ENCODE peak calls at places on chromosome 6, in five cellular contexts. One of them, this sample, is unnamed.

GRCh38 chr6:131112252-131112651 is 23.0 kb upstream of the AKAP7 start:
- DNase-seq in hepatocyte: no peak
- DNase-seq in MCF 10A: no peak
- DNase-seq in foreskin fibroblast: no peak
- DNase-seq in fibroblast of lung: no peak
- DNase-seq in this sample: no peak

GRCh38 chr6:130233332-130233731 is 10.6 kb upstream of the SAMD3 start:
- DNase-seq in hepatocyte: no peak
- DNase-seq in MCF 10A: no peak
- DNase-seq in foreskin fibroblast: peak
- DNase-seq in fibroblast of lung: peak
- DNase-seq in this sample: no peak

GRCh38 chr6:169905041-169905807 is 153.8 kb downstream of the ERMARD start:
- DNase-seq in hepatocyte: peak
- DNase-seq in MCF 10A: peak
- DNase-seq in foreskin fibroblast: peak
- DNase-seq in fibroblast of lung: peak
- DNase-seq in this sample: no peak

GRCh38 chr6:124535746-124536145 is 426.5 kb upstream of the RNF217 start:
- DNase-seq in hepatocyte: no peak
- DNase-seq in MCF 10A: peak
- DNase-seq in foreskin fibroblast: no peak
- DNase-seq in fibroblast of lung: peak
- DNase-seq in this sample: no peak

GRCh38 chr6:2739335-2739734 is 11.4 kb downstream of the MYLK4 start:
- DNase-seq in hepatocyte: no peak
- DNase-seq in MCF 10A: peak
- DNase-seq in foreskin fibroblast: peak
- DNase-seq in fibroblast of lung: peak
- DNase-seq in this sample: no peak

GRCh38 chr6:42769051-42769450 is 12.8 kb upstream of the BICRAL start:
- DNase-seq in hepatocyte: no peak
- DNase-seq in MCF 10A: no peak
- DNase-seq in foreskin fibroblast: no peak
- DNase-seq in fibroblast of lung: no peak
- DNase-seq in this sample: no peak

GRCh38 chr6:160386869-160387518 is 38.8 kb downstream of the SLC22A3 start:
- DNase-seq in hepatocyte: no peak
- DNase-seq in MCF 10A: peak
- DNase-seq in foreskin fibroblast: no peak
- DNase-seq in fibroblast of lung: peak
- DNase-seq in this sample: no peak

GRCh38 chr6:105746539-105746938 is 339.6 kb upstream of the PRDM1 start:
- DNase-seq in hepatocyte: no peak
- DNase-seq in MCF 10A: no peak
- DNase-seq in foreskin fibroblast: no peak
- DNase-seq in fibroblast of lung: no peak
- DNase-seq in this sample: no peak

GRCh38 chr6:134729590-134729989 is 220.3 kb downstream of the ALDH8A1 start:
- DNase-seq in hepatocyte: no peak
- DNase-seq in MCF 10A: no peak
- DNase-seq in foreskin fibroblast: no peak
- DNase-seq in fibroblast of lung: peak
- DNase-seq in this sample: no peak

GRCh38 chr6:167578371-167578901 is 248.3 kb upstream of the AFDN start:
- DNase-seq in hepatocyte: no peak
- DNase-seq in MCF 10A: no peak
- DNase-seq in foreskin fibroblast: no peak
- DNase-seq in fibroblast of lung: no peak
- DNase-seq in this sample: no peak

GRCh38 chr6:80638222-80639055 is 532.0 kb downstream of the BCKDHB start:
- DNase-seq in hepatocyte: peak
- DNase-seq in MCF 10A: peak
- DNase-seq in foreskin fibroblast: peak
- DNase-seq in fibroblast of lung: peak
- DNase-seq in this sample: no peak

DNA sequence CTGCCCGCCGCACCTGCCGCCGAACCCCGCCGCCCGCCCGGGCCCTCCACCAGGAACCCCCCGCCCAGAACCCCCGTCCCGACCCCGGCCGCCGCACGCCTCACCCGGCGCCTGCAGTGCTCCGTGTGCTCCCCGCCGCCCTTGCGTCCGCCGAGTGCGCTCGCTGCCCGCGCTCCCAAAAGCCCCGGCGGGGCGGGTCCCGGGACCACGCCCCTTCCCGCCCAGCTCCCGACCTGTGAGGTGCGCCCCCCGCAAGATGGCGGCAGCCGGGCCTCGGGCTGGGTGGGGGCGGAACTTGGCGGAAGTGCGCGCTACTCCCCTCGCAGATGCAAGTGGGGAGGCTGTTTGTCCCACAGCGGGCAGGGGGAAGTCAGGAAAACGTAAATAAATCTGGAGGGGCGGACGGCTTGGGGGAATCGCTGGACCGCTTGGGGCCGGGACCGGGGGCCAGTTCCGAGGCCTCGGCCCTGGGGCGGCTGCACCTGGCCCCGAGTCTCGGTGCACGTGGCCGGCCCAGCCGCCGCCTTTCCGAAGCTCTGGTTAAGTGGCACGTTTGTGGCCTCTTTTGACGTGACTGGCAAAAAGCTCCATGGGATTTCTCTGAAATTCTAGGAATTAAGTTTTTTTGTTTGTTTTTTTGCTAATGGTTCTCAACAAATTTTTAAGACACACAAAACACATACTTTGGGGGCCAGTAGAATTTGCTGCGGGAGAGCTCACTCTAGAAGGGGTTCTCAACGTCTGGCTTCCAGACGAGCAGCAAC is at the start of gene EZR:
- DNase-seq in hepatocyte: peak
- DNase-seq in MCF 10A: peak
- DNase-seq in foreskin fibroblast: peak
- DNase-seq in fibroblast of lung: peak
- DNase-seq in this sample: no peak
- TF ChIP-seq CTCF in hepatocyte: no peak
- TF ChIP-seq CTCF in MCF 10A: no peak
- TF ChIP-seq CTCF in foreskin fibroblast: no peak
- TF ChIP-seq CTCF in fibroblast of lung: no peak
- TF ChIP-seq CTCF in this sample: peak

GRCh38 chr6:34145161-34146020 is 496 bp downstream of the GRM4 start:
- DNase-seq in hepatocyte: peak
- DNase-seq in MCF 10A: peak
- DNase-seq in foreskin fibroblast: peak
- DNase-seq in fibroblast of lung: peak
- DNase-seq in this sample: peak

GRCh38 chr6:34146801-34147592 is 1.1 kb upstream of the GRM4 start:
- DNase-seq in hepatocyte: no peak
- DNase-seq in MCF 10A: peak
- DNase-seq in foreskin fibroblast: no peak
- DNase-seq in fibroblast of lung: peak
- DNase-seq in this sample: peak

GRCh38 chr6:34144581-34145160 is 1.2 kb downstream of the GRM4 start:
- DNase-seq in hepatocyte: no peak
- DNase-seq in MCF 10A: no peak
- DNase-seq in foreskin fibroblast: no peak
- DNase-seq in fibroblast of lung: no peak
- DNase-seq in this sample: peak

GRCh38 chr6:34147906-34148701 is 2.2 kb upstream of the GRM4 start:
- DNase-seq in hepatocyte: no peak
- DNase-seq in MCF 10A: no peak
- DNase-seq in foreskin fibroblast: no peak
- DNase-seq in fibroblast of lung: no peak
- DNase-seq in this sample: peak

DNA sequence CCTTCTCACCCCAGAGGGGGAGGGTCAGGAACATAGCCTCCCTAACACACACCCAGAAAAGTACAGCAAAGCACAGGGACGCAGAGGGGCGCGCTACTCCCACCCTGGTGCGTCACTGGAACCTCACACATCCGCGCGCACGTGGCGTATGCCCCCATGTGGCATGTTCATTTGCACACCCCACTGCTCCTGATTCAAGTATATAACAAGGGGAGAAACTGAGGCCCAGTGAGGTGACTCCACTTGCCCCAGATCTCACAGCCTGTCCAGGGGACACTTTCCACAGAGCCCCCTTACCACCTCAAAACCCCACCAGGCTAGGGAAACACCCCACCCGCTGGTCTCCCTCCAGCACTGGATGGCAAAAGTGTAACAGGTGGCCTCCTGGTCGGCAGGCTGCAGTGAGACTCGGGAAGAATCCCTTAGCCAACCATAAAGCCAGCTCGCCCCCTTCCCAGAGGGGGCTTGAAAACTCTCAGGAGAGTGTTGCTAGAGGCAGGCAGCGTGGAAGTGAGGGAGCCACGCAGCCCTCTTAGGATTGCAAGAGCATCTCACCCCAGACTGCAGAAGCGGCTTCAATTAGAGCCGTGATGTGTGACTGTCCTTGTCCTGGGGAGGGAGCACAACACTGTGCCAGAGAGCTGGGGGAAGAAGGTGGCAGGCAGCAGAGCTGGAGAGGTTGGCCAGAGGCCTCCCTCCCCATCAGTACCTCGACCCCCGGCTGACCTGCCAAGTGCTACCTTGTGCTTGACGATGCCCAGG is at the start of gene GRM4:
- DNase-seq in hepatocyte: no peak
- DNase-seq in MCF 10A: no peak
- DNase-seq in foreskin fibroblast: no peak
- DNase-seq in fibroblast of lung: no peak
- DNase-seq in this sample: peak
- TF ChIP-seq CTCF in hepatocyte: peak
- TF ChIP-seq CTCF in MCF 10A: no peak
- TF ChIP-seq CTCF in foreskin fibroblast: no peak
- TF ChIP-seq CTCF in fibroblast of lung: no peak
- TF ChIP-seq CTCF in this sample: no peak

GRCh38 chr6:79425589-79426311 is 111.5 kb downstream of the LCA5 start:
- DNase-seq in hepatocyte: no peak
- DNase-seq in MCF 10A: no peak
- DNase-seq in foreskin fibroblast: no peak
- DNase-seq in fibroblast of lung: no peak
- DNase-seq in this sample: no peak

GRCh38 chr6:79431469-79431868 is 105.8 kb downstream of the LCA5 start:
- DNase-seq in hepatocyte: peak
- DNase-seq in MCF 10A: no peak
- DNase-seq in foreskin fibroblast: no peak
- DNase-seq in fibroblast of lung: no peak
- DNase-seq in this sample: no peak

GRCh38 chr6:79426625-79427278 is 110.5 kb downstream of the LCA5 start:
- DNase-seq in hepatocyte: no peak
- DNase-seq in MCF 10A: no peak
- DNase-seq in foreskin fibroblast: no peak
- DNase-seq in fibroblast of lung: no peak
- DNase-seq in this sample: no peak

GRCh38 chr6:79430913-79431312 is 106.3 kb downstream of the LCA5 start:
- DNase-seq in hepatocyte: no peak
- DNase-seq in MCF 10A: no peak
- DNase-seq in foreskin fibroblast: no peak
- DNase-seq in fibroblast of lung: no peak
- DNase-seq in this sample: no peak

DNA sequence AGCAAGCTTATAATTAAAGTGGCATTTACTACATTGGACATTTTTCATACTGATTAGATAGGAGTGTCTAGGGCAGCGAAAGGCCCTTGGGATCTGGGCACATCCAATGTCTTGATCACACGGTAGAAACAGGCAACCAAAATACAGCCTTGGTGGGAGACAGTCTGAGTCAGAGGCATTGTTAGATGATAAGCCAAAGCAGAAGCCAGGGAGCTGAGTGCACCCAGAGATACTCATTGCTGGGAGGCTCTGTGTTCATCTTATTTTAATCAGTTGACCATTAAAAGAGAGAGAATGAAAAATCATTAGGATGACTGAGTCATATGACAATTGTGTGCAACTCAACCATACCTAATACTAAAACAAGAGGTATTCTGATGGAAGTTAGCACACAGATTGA is 109.5 kb downstream of the LCA5 start:
- DNase-seq in hepatocyte: no peak
- DNase-seq in MCF 10A: no peak
- DNase-seq in foreskin fibroblast: no peak
- DNase-seq in fibroblast of lung: no peak
- DNase-seq in this sample: no peak
- TF ChIP-seq CTCF in hepatocyte: no peak
- TF ChIP-seq CTCF in MCF 10A: no peak
- TF ChIP-seq CTCF in foreskin fibroblast: no peak
- TF ChIP-seq CTCF in fibroblast of lung: no peak
- TF ChIP-seq CTCF in this sample: no peak

GRCh38 chr6:72963946-72964345 is 261.4 kb downstream of the KHDC1L start:
- DNase-seq in hepatocyte: no peak
- DNase-seq in MCF 10A: no peak
- DNase-seq in foreskin fibroblast: no peak
- DNase-seq in fibroblast of lung: peak
- DNase-seq in this sample: no peak
- TF ChIP-seq CTCF in hepatocyte: no peak
- TF ChIP-seq CTCF in MCF 10A: no peak
- TF ChIP-seq CTCF in foreskin fibroblast: no peak
- TF ChIP-seq CTCF in fibroblast of lung: no peak
- TF ChIP-seq CTCF in this sample: no peak

GRCh38 chr6:118551063-118551672 is 3.1 kb downstream of the PLN start:
- DNase-seq in hepatocyte: peak
- DNase-seq in MCF 10A: peak
- DNase-seq in foreskin fibroblast: peak
- DNase-seq in fibroblast of lung: peak
- DNase-seq in this sample: no peak
- TF ChIP-seq CTCF in hepatocyte: peak
- TF ChIP-seq CTCF in MCF 10A: peak
- TF ChIP-seq CTCF in foreskin fibroblast: peak
- TF ChIP-seq CTCF in fibroblast of lung: peak
- TF ChIP-seq CTCF in this sample: peak

This sample was measured in chondrocyte.